ENCODE peak calls at places on chromosomes 7 and 10, in eight cellular contexts. G is IMR-90, S is tibial artery, Y is PC-3, F is hepatocyte, X is heart right ventricle, Z is uterus, O is stomach. H is an unnamed sample.

GRCh38 chr7:5077740-5078139 is 32.1 kb downstream of the RBAK start:
- DNase-seq in G (peak; percentile 7), S (no peak), Y (peak; percentile 34), F (no peak), X (no peak), Z (no peak), O (no peak), H (no peak)

GRCh38 chr7:44587843-44588711 is 6.0 kb upstream of the TMED4 start:
- DNase-seq in G (peak; percentile 66), S (no peak), Y (peak; percentile 77), F (peak; percentile 64), X (no peak), Z (peak; percentile 54), O (peak; percentile 54), H (peak; percentile 29)

GRCh38 chr7:4824120-4824775 is 37.6 kb downstream of the PAPOLB start:
- DNase-seq in G (peak; percentile 13), S (no peak), Y (no peak), F (no peak), X (no peak), Z (peak; percentile 64), O (no peak), H (no peak)

GRCh38 chr10:45379891-45380540 is 6.0 kb downstream of the ALOX5 start:
- DNase-seq in G (no peak), S (peak; percentile 75), Y (no peak), F (no peak), X (peak; percentile 24), Z (no peak), O (no peak), H (no peak)

GRCh38 chr7:2193120-2193519 is 39.6 kb downstream of the MAD1L1 start:
- DNase-seq in G (no peak), S (peak; percentile 62), Y (no peak), F (no peak), X (no peak), Z (no peak), O (peak; percentile 29), H (no peak)

GRCh38 chr10:22570733-22571430 is 143.5 kb downstream of the PIP4K2A start:
- DNase-seq in G (no peak), S (no peak), Y (no peak), F (no peak), X (no peak), Z (no peak), O (no peak), H (no peak)

GRCh38 chr10:122647383-122647968 is 52.2 kb downstream of the C10orf120 start:
- DNase-seq in G (no peak), S (peak; percentile 38), Y (no peak), F (no peak), X (no peak), Z (no peak), O (no peak), H (no peak)

GRCh38 chr7:25196132-25196896 is 32.0 kb downstream of the NPVF start:
- DNase-seq in G (no peak), S (no peak), Y (peak; percentile 6), F (peak; percentile 46), X (no peak), Z (no peak), O (peak; percentile 58), H (no peak)

GRCh38 chr7:14747701-14748100 is 154.8 kb downstream of the DGKB start:
- DNase-seq in G (no peak), S (no peak), Y (no peak), F (no peak), X (no peak), Z (no peak), O (no peak), H (no peak)

GRCh38 chr7:25180946-25181345 is 47.3 kb downstream of the NPVF start:
- DNase-seq in G (no peak), S (no peak), Y (no peak), F (no peak), X (no peak), Z (no peak), O (no peak), H (peak; percentile 46)

GRCh38 chr7:152583006-152583405 is 92.9 kb downstream of the XRCC2 start:
- DNase-seq in G (no peak), S (peak; percentile 10), Y (no peak), F (no peak), X (no peak), Z (no peak), O (no peak), H (no peak)

GRCh38 chr7:151416135-151416740 is 6.4 kb upstream of the WDR86 start:
- DNase-seq in G (no peak), S (no peak), Y (no peak), F (no peak), X (no peak), Z (no peak), O (no peak), H (peak; percentile 68)

GRCh38 chr7:92158660-92159575 is 20.0 kb downstream of the LRRD1 start:
- DNase-seq in G (peak; percentile 93), S (no peak), Y (peak; percentile 71), F (no peak), X (no peak), Z (no peak), O (no peak), H (no peak)

GRCh38 chr7:155584763-155585531 is 38.6 kb upstream of the CNPY1 start:
- DNase-seq in G (no peak), S (peak; percentile 67), Y (peak; percentile 9), F (peak; percentile 49), X (no peak), Z (peak; percentile 29), O (peak; percentile 53), H (no peak)

GRCh38 chr7:158815471-158816128 is 13.7 kb downstream of the ESYT2 start:
- DNase-seq in G (no peak), S (no peak), Y (no peak), F (no peak), X (no peak), Z (no peak), O (no peak), H (no peak)
- H3K4me1 ChIP-seq in G (peaks cover 27% of the 10 kb centered on the region), S (peaks cover 84% of the 10 kb centered on the region), Y (peaks cover 52% of the 10 kb centered on the region), F (peaks cover 58% of the 10 kb centered on the region), X (peaks cover 79% of the 10 kb centered on the region), Z (peaks cover 6% of the 10 kb centered on the region), O (peaks cover 63% of the 10 kb centered on the region), H (peaks cover 39% of the 10 kb centered on the region)

DNA sequence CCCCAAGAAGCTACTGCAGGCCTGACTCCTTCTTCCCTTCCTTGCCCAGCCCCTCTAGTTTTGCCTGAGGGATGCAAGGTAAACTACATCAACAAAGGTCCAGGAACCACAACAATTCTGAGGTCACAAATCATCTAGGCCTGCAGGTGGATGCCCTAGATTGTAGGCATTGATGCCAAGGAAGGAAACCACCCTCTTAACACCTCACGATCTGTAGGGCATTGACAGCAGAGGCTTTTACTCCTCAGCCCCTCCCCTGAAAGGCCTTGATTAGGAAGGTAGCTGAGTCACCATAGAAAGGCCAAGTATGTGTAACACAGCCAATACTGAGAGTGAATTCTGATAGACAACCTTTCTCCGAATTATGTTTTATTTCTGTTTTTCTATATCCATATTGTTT is 46.7 kb upstream of the FAM3C start:
- DNase-seq in G (no peak), S (no peak), Y (peak; percentile 36), F (no peak), X (no peak), Z (no peak), O (no peak), H (no peak)
- H3K4me1 ChIP-seq in G (peaks cover 6% of the 10 kb centered on the region), S (peaks cover 7% of the 10 kb centered on the region), Y (peaks cover 9% of the 10 kb centered on the region), F (peaks cover under 1% of the 10 kb centered on the region), X (peaks cover 7% of the 10 kb centered on the region), Z (peaks cover 7% of the 10 kb centered on the region), O (peaks cover 3% of the 10 kb centered on the region), H (peaks cover 4% of the 10 kb centered on the region)

GRCh38 chr7:74291535-74291934 is 2.3 kb downstream of the CLIP2 start:
- DNase-seq in G (no peak), S (no peak), Y (no peak), F (no peak), X (no peak), Z (no peak), O (no peak), H (no peak)
- H3K4me1 ChIP-seq in G (peaks cover 29% of the 10 kb centered on the region), S (peaks cover 40% of the 10 kb centered on the region), Y (peaks cover 19% of the 10 kb centered on the region), F (peaks cover 45% of the 10 kb centered on the region), X (peaks cover 40% of the 10 kb centered on the region), Z (peaks cover 3% of the 10 kb centered on the region), O (peaks cover 66% of the 10 kb centered on the region), H (peaks cover 44% of the 10 kb centered on the region)

GRCh38 chr10:44334621-44335184 is 50.2 kb downstream of the CXCL12 start:
- DNase-seq in G (peak; percentile 89), S (no peak), Y (peak; percentile 13), F (no peak), X (no peak), Z (peak; percentile 38), O (no peak), H (no peak)

GRCh38 chr10:44333511-44333910 is 51.4 kb downstream of the CXCL12 start:
- DNase-seq in G (no peak), S (no peak), Y (no peak), F (no peak), X (no peak), Z (no peak), O (no peak), H (no peak)

GRCh38 chr10:44335330-44336021 is 49.4 kb downstream of the CXCL12 start:
- DNase-seq in G (no peak), S (no peak), Y (no peak), F (no peak), X (no peak), Z (no peak), O (no peak), H (no peak)

GRCh38 chr10:44332465-44332864 is 52.4 kb downstream of the CXCL12 start:
- DNase-seq in G (no peak), S (no peak), Y (no peak), F (no peak), X (no peak), Z (no peak), O (no peak), H (no peak)

GRCh38 chr10:44334091-44334490 is 50.8 kb downstream of the CXCL12 start:
- DNase-seq in G (no peak), S (no peak), Y (no peak), F (no peak), X (no peak), Z (no peak), O (no peak), H (no peak)
- H3K4me1 ChIP-seq in G (peaks cover 14% of the 10 kb centered on the region), S (no peaks in the 10 kb centered on the region), Y (no peaks in the 10 kb centered on the region), F (peaks cover 9% of the 10 kb centered on the region), X (peaks cover 6% of the 10 kb centered on the region), Z (no peaks in the 10 kb centered on the region), O (no peaks in the 10 kb centered on the region), H (no peaks in the 10 kb centered on the region)

H was measured in GM23338.